ENCODE peak calls at places on chromosomes 11 and 22, in six cellular contexts. One of them, this sample, is unnamed.

GRCh38 chr11:118046964-118047700 is 29.7 kb upstream of the TMPRSS4 start:
- DNase-seq in stimulated activated CD4-positive, alpha-beta T cell treated with anti-CD3 and anti-CD28 coated beads, Interleukin-1b, Interleukin-23, amount 100 ng/mL, for 4 hours: no peak
- DNase-seq in uterus: no peak
- DNase-seq in amniotic stem cell: no peak
- DNase-seq in midbrain: no peak
- DNase-seq in RPMI8226: no peak
- DNase-seq in this sample: no peak

GRCh38 chr11:10778217-10778970 is 27.3 kb downstream of the CTR9 start:
- DNase-seq in midbrain: no peak
- DNase-seq in uterus: peak; percentile 35
- DNase-seq in RPMI8226: no peak
- DNase-seq in stimulated activated CD4-positive, alpha-beta T cell treated with anti-CD3 and anti-CD28 coated beads, Interleukin-1b, Interleukin-23, amount 100 ng/mL, for 4 hours: no peak
- DNase-seq in amniotic stem cell: no peak
- DNase-seq in this sample: no peak

GRCh38 chr11:71251159-71251721 is 1.1 kb downstream of the SHANK2 start:
- DNase-seq in amniotic stem cell: no peak
- DNase-seq in RPMI8226: no peak
- DNase-seq in midbrain: no peak
- DNase-seq in stimulated activated CD4-positive, alpha-beta T cell treated with anti-CD3 and anti-CD28 coated beads, Interleukin-1b, Interleukin-23, amount 100 ng/mL, for 4 hours: no peak
- DNase-seq in uterus: no peak
- DNase-seq in this sample: peak; percentile 66

GRCh38 chr11:118929496-118930151 is 3.9 kb upstream of the BCL9L start:
- DNase-seq in stimulated activated CD4-positive, alpha-beta T cell treated with anti-CD3 and anti-CD28 coated beads, Interleukin-1b, Interleukin-23, amount 100 ng/mL, for 4 hours: peak; percentile 62
- DNase-seq in uterus: peak; percentile 93
- DNase-seq in RPMI8226: peak; percentile 92
- DNase-seq in amniotic stem cell: no peak
- DNase-seq in midbrain: peak; percentile 76
- DNase-seq in this sample: peak; percentile 95

GRCh38 chr11:92703431-92703830 is 266.0 kb upstream of the MTNR1B start:
- DNase-seq in amniotic stem cell: no peak
- DNase-seq in midbrain: no peak
- DNase-seq in uterus: no peak
- DNase-seq in stimulated activated CD4-positive, alpha-beta T cell treated with anti-CD3 and anti-CD28 coated beads, Interleukin-1b, Interleukin-23, amount 100 ng/mL, for 4 hours: no peak
- DNase-seq in RPMI8226: no peak
- DNase-seq in this sample: no peak

GRCh38 chr22:30826670-30827355 is 132.1 kb downstream of the OSBP2 start:
- DNase-seq in midbrain: no peak
- DNase-seq in RPMI8226: no peak
- DNase-seq in stimulated activated CD4-positive, alpha-beta T cell treated with anti-CD3 and anti-CD28 coated beads, Interleukin-1b, Interleukin-23, amount 100 ng/mL, for 4 hours: no peak
- DNase-seq in amniotic stem cell: no peak
- DNase-seq in uterus: no peak
- DNase-seq in this sample: no peak

GRCh38 chr11:128416976-128417375 is 170.4 kb downstream of the ETS1 start:
- DNase-seq in midbrain: no peak
- DNase-seq in uterus: no peak
- DNase-seq in stimulated activated CD4-positive, alpha-beta T cell treated with anti-CD3 and anti-CD28 coated beads, Interleukin-1b, Interleukin-23, amount 100 ng/mL, for 4 hours: no peak
- DNase-seq in amniotic stem cell: no peak
- DNase-seq in RPMI8226: no peak
- DNase-seq in this sample: no peak

GRCh38 chr11:46463701-46464100 is 72.1 kb upstream of the CHRM4 start:
- DNase-seq in amniotic stem cell: no peak
- DNase-seq in uterus: no peak
- DNase-seq in midbrain: no peak
- DNase-seq in stimulated activated CD4-positive, alpha-beta T cell treated with anti-CD3 and anti-CD28 coated beads, Interleukin-1b, Interleukin-23, amount 100 ng/mL, for 4 hours: no peak
- DNase-seq in RPMI8226: no peak
- DNase-seq in this sample: no peak

GRCh38 chr22:20526305-20526627 is 18.9 kb downstream of the MED15 start:
- DNase-seq in stimulated activated CD4-positive, alpha-beta T cell treated with anti-CD3 and anti-CD28 coated beads, Interleukin-1b, Interleukin-23, amount 100 ng/mL, for 4 hours: no peak
- DNase-seq in uterus: no peak
- DNase-seq in amniotic stem cell: no peak
- DNase-seq in RPMI8226: no peak
- DNase-seq in midbrain: no peak
- DNase-seq in this sample: no peak

GRCh38 chr11:113001709-113002108 is 40.5 kb downstream of the NCAM1 start:
- DNase-seq in amniotic stem cell: no peak
- DNase-seq in midbrain: no peak
- DNase-seq in RPMI8226: peak; percentile 33
- DNase-seq in stimulated activated CD4-positive, alpha-beta T cell treated with anti-CD3 and anti-CD28 coated beads, Interleukin-1b, Interleukin-23, amount 100 ng/mL, for 4 hours: no peak
- DNase-seq in uterus: peak; percentile 36
- DNase-seq in this sample: no peak

GRCh38 chr11:122721964-122722266 is 66.4 kb downstream of the UBASH3B start:
- DNase-seq in uterus: no peak
- DNase-seq in amniotic stem cell: peak; percentile 52
- DNase-seq in midbrain: no peak
- DNase-seq in RPMI8226: no peak
- DNase-seq in stimulated activated CD4-positive, alpha-beta T cell treated with anti-CD3 and anti-CD28 coated beads, Interleukin-1b, Interleukin-23, amount 100 ng/mL, for 4 hours: no peak
- DNase-seq in this sample: no peak

GRCh38 chr11:59859695-59860094 is 6.6 kb downstream of the TCN1 start:
- DNase-seq in midbrain: no peak
- DNase-seq in stimulated activated CD4-positive, alpha-beta T cell treated with anti-CD3 and anti-CD28 coated beads, Interleukin-1b, Interleukin-23, amount 100 ng/mL, for 4 hours: no peak
- DNase-seq in amniotic stem cell: no peak
- DNase-seq in uterus: no peak
- DNase-seq in RPMI8226: no peak
- DNase-seq in this sample: no peak

GRCh38 chr11:132427611-132428010 is 1057.2 kb downstream of the NTM start:
- DNase-seq in stimulated activated CD4-positive, alpha-beta T cell treated with anti-CD3 and anti-CD28 coated beads, Interleukin-1b, Interleukin-23, amount 100 ng/mL, for 4 hours: no peak
- DNase-seq in midbrain: no peak
- DNase-seq in RPMI8226: peak; percentile 87
- DNase-seq in uterus: no peak
- DNase-seq in amniotic stem cell: no peak
- DNase-seq in this sample: no peak

GRCh38 chr22:45268958-45269844 is 15.5 kb upstream of the UPK3A start:
- DNase-seq in amniotic stem cell: peak; percentile 45
- DNase-seq in uterus: peak; percentile 83
- DNase-seq in stimulated activated CD4-positive, alpha-beta T cell treated with anti-CD3 and anti-CD28 coated beads, Interleukin-1b, Interleukin-23, amount 100 ng/mL, for 4 hours: peak; percentile 90
- DNase-seq in midbrain: peak; percentile 86
- DNase-seq in RPMI8226: peak; percentile 88
- DNase-seq in this sample: peak; percentile 96

GRCh38 chr11:114059984-114060401 is 482 bp downstream of the ZBTB16 start:
- DNase-seq in RPMI8226: no peak
- DNase-seq in midbrain: no peak
- DNase-seq in uterus: peak; percentile 55
- DNase-seq in amniotic stem cell: no peak
- DNase-seq in stimulated activated CD4-positive, alpha-beta T cell treated with anti-CD3 and anti-CD28 coated beads, Interleukin-1b, Interleukin-23, amount 100 ng/mL, for 4 hours: no peak
- DNase-seq in this sample: no peak

GRCh38 chr22:29306830-29307657 is 594 bp downstream of the GAS2L1 start:
- DNase-seq in midbrain: peak; percentile 70
- DNase-seq in stimulated activated CD4-positive, alpha-beta T cell treated with anti-CD3 and anti-CD28 coated beads, Interleukin-1b, Interleukin-23, amount 100 ng/mL, for 4 hours: no peak
- DNase-seq in uterus: peak; percentile 78
- DNase-seq in amniotic stem cell: peak; percentile 72
- DNase-seq in RPMI8226: peak; percentile 72
- DNase-seq in this sample: peak; percentile 91

GRCh38 chr11:112925516-112926310 is 35.5 kb upstream of the NCAM1 start:
- DNase-seq in amniotic stem cell: no peak
- DNase-seq in RPMI8226: no peak
- DNase-seq in midbrain: no peak
- DNase-seq in stimulated activated CD4-positive, alpha-beta T cell treated with anti-CD3 and anti-CD28 coated beads, Interleukin-1b, Interleukin-23, amount 100 ng/mL, for 4 hours: no peak
- DNase-seq in uterus: no peak
- DNase-seq in this sample: no peak

This sample was measured in pancreas.